ENCODE peak calls at places on chromosome 6, in eight cellular contexts. W, Z, M, K, E, X, Y and P are unnamed samples.
A peak's percentile ranks its signal among the peaks of the same experiment; 100 is the strongest.

GRCh38 chr6:111555041-111555440 is 50.6 kb downstream of the TRAF3IP2 start:
- DNase-seq in E (no peak), Y (no peak), X (no peak), Z (no peak), K (no peak), M (no peak), W (no peak), P (no peak)

GRCh38 chr6:85585741-85586140 is 7.9 kb downstream of the SNX14 start:
- DNase-seq in Z (no peak), E (no peak), M (no peak), Y (no peak), X (no peak), W (no peak), K (no peak), P (no peak)

GRCh38 chr6:69866351-69867074 is at the start of gene COL19A1:
- DNase-seq in Z (peak; percentile 15), K (peak; percentile 2), M (peak; percentile 52), X (peak; percentile 78), Y (peak; percentile 56), W (no peak), E (no peak), P (peak; percentile 28)

GRCh38 chr6:144417686-144418085 is 132.6 kb downstream of the UTRN start:
- DNase-seq in K (no peak), W (no peak), E (no peak), M (no peak), Z (no peak), X (no peak), Y (no peak), P (no peak)

GRCh38 chr6:20056350-20056992 is 155.8 kb downstream of the MBOAT1 start:
- DNase-seq in Z (no peak), X (peak; percentile 55), M (peak; percentile 33), Y (peak; percentile 79), K (no peak), E (no peak), W (no peak), P (no peak)

GRCh38 chr6:9581155-9581554 is 833.7 kb downstream of the TFAP2A start:
- DNase-seq in X (peak; percentile 4), E (no peak), Y (no peak), K (no peak), W (no peak), Z (no peak), M (no peak), P (no peak)

GRCh38 chr6:115613488-115613887 is 447.2 kb downstream of the FRK start:
- DNase-seq in Y (no peak), X (peak; percentile 34), Z (no peak), E (no peak), M (no peak), K (no peak), W (no peak), P (no peak)

GRCh38 chr6:159490298-159490937 is 202.6 kb downstream of the SOD2 start:
- DNase-seq in M (no peak), Z (no peak), W (no peak), Y (no peak), E (peak; percentile 72), X (no peak), K (no peak), P (no peak)

GRCh38 chr6:156780117-156780641 is 3.0 kb downstream of the ARID1B start:
- DNase-seq in M (peak; percentile 82), X (peak; percentile 88), Y (peak; percentile 80), E (no peak), Z (peak; percentile 37), K (peak; percentile 52), W (peak; percentile 56), P (peak; percentile 64)

GRCh38 chr6:115220760-115221159 is 839.9 kb downstream of the FRK start:
- DNase-seq in W (no peak), Y (no peak), X (no peak), E (no peak), M (no peak), Z (no peak), K (no peak), P (no peak)

GRCh38 chr6:157406666-157407065 is 25.7 kb downstream of the ZDHHC14 start:
- DNase-seq in Z (no peak), Y (peak; percentile 61), E (no peak), X (no peak), W (no peak), M (no peak), K (no peak), P (no peak)

GRCh38 chr6:157539900-157540752 is 159.1 kb downstream of the ZDHHC14 start:
- DNase-seq in K (no peak), M (no peak), Y (no peak), X (no peak), W (no peak), E (no peak), Z (no peak), P (no peak)

GRCh38 chr6:72621243-72622093 is at the start of gene KCNQ5:
- DNase-seq in Y (peak; percentile 49), Z (no peak), K (no peak), W (peak; percentile 28), E (peak; percentile 70), M (no peak), X (no peak), P (peak; percentile 8)

GRCh38 chr6:15620616-15621015 is 42.2 kb downstream of the DTNBP1 start:
- DNase-seq in M (no peak), W (no peak), X (peak; percentile 46), K (no peak), Z (no peak), Y (peak; percentile 33), E (no peak), P (no peak)

GRCh38 chr6:107866606-107867301 is 42.6 kb upstream of the SCML4 start:
- DNase-seq in Y (peak; percentile 42), Z (no peak), W (no peak), E (no peak), K (peak; percentile 9), X (peak; percentile 71), M (peak; percentile 47), P (peak; percentile 52)

GRCh38 chr6:33668914-33669313 is 42.6 kb downstream of the UQCC2 start:
- DNase-seq in E (no peak), Z (no peak), W (peak; percentile 71), K (peak; percentile 46), M (no peak), X (no peak), Y (no peak), P (peak; percentile 79)

GRCh38 chr6:1393641-1394283 is 4.4 kb downstream of the FOXF2 start:
- DNase-seq in M (no peak), E (no peak), K (no peak), Y (peak; percentile 52), W (no peak), Z (no peak), X (no peak), P (no peak)

GRCh38 chr6:132919028-132919427 is 104.7 kb downstream of the RPS12 start:
- DNase-seq in X (peak; percentile 20), Y (no peak), W (no peak), E (no peak), M (no peak), Z (no peak), K (no peak), P (no peak)

GRCh38 chr6:124978451-124979293 is 16.4 kb downstream of the RNF217 start:
- DNase-seq in K (no peak), E (no peak), Z (no peak), X (no peak), W (no peak), M (no peak), Y (no peak), P (no peak)

GRCh38 chr6:143441680-143442359 is 8.7 kb downstream of the ADAT2 start:
- DNase-seq in E (no peak), W (no peak), X (no peak), Z (no peak), M (no peak), K (no peak), Y (no peak), P (no peak)

GRCh38 chr6:92174398-92175073 is 1244.8 kb downstream of the EPHA7 start:
- DNase-seq in M (no peak), E (no peak), W (no peak), K (no peak), X (no peak), Z (no peak), Y (no peak), P (no peak)

GRCh38 chr6:79946242-79946641 is 1.1 kb downstream of the ELOVL4 start:
- DNase-seq in M (peak; percentile 50), E (no peak), K (no peak), Z (no peak), W (no peak), X (peak; percentile 63), Y (peak; percentile 78), P (no peak)

GRCh38 chr6:160974304-160974771 is 17.2 kb upstream of the MAP3K4 start:
- DNase-seq in W (no peak), Y (no peak), X (no peak), M (no peak), K (no peak), E (peak; percentile 76), Z (peak; percentile 47), P (no peak)

GRCh38 chr6:152233547-152234320 is 403.4 kb downstream of the SYNE1 start:
- DNase-seq in X (no peak), Z (no peak), Y (no peak), K (no peak), E (no peak), W (no peak), M (no peak), P (peak; percentile 65)

GRCh38 chr6:3915076-3915791 is 66.1 kb downstream of the FAM50B start:
- DNase-seq in W (no peak), K (peak; percentile 18), M (peak; percentile 77), E (no peak), Z (no peak), Y (no peak), X (no peak), P (peak; percentile 53)

GRCh38 chr6:73637404-73637803 is 16.4 kb downstream of the SLC17A5 start:
- DNase-seq in K (no peak), W (no peak), E (no peak), M (no peak), Z (no peak), Y (no peak), X (no peak), P (no peak)

GRCh38 chr6:118659513-118660217 is 8.3 kb upstream of the CEP85L start:
- DNase-seq in Z (no peak), Y (no peak), X (peak; percentile 26), M (no peak), E (peak; percentile 83), K (no peak), W (no peak), P (no peak)

GRCh38 chr6:41470341-41471063 is 75.7 kb upstream of the FOXP4 start:
- DNase-seq in K (no peak), M (no peak), E (peak; percentile 86), Z (no peak), Y (peak; percentile 57), X (no peak), W (peak; percentile 51), P (no peak)
- H3K4me1 ChIP-seq in K (peaks cover 7% of the 10 kb centered on the region), M (no peaks in the 10 kb centered on the region), E (peaks cover 3% of the 10 kb centered on the region), Z (no peaks in the 10 kb centered on the region), Y (peaks cover 46% of the 10 kb centered on the region), X (no peaks in the 10 kb centered on the region), W (no peaks in the 10 kb centered on the region), P (no peaks in the 10 kb centered on the region)

GRCh38 chr6:30344868-30345671 is at the start of gene RPP21:
- DNase-seq in W (peak; percentile 85), E (peak; percentile 92), X (peak; percentile 78), M (peak; percentile 84), Y (peak; percentile 89), K (peak; percentile 78), Z (peak; percentile 89), P (peak; percentile 86)
- H3K27ac ChIP-seq in W (peak within 1 kb of the TSS; percentile 80), E (peak within 1 kb of the TSS; percentile 87), X (peak within 1 kb of the TSS; percentile 80), M (peak within 1 kb of the TSS; percentile 59), Y (no peak within 1 kb of the TSS), K (peak within 1 kb of the TSS; percentile 89), Z (peak within 1 kb of the TSS; percentile 76), P (peak within 1 kb of the TSS; percentile 97)

GRCh38 chr6:42363906-42364859 is 87.5 kb downstream of the TRERF1 start:
- DNase-seq in X (no peak), Y (no peak), K (no peak), W (no peak), M (no peak), Z (no peak), E (no peak), P (no peak)
- H3K4me3 ChIP-seq in X (no peak overlapping the region), Y (no peak overlapping the region), K (no peak overlapping the region), W (no peak overlapping the region), M (no peak overlapping the region), Z (no peak overlapping the region), E (no peak overlapping the region), P (no peak overlapping the region)

GRCh38 chr6:30735668-30736314 is 6.7 kb downstream of the FLOT1 start:
- DNase-seq in Y (no peak), E (no peak), Z (no peak), W (no peak), X (no peak), K (no peak), M (peak; percentile 37), P (no peak)
- H3K4me1 ChIP-seq in Y (no peaks in the 10 kb centered on the region), E (peaks cover 12% of the 10 kb centered on the region), Z (no peaks in the 10 kb centered on the region), W (no peaks in the 10 kb centered on the region), X (no peaks in the 10 kb centered on the region), K (peaks cover 32% of the 10 kb centered on the region), M (peaks cover 31% of the 10 kb centered on the region), P (peaks cover 60% of the 10 kb centered on the region)